ENCODE peak calls at places on chromosomes 2 and 18, in seven cellular contexts. One of them, this sample, is unnamed.
A peak's percentile ranks its signal among the peaks of the same experiment; 100 is the strongest.

GRCh38 chr2:39227628-39228412 is 15.9 kb downstream of the CDKL4 start:
- DNase-seq in foreskin fibroblast: peak; percentile 56
- DNase-seq in nephron progenitor cell: peak; percentile 85
- DNase-seq in stomach: peak; percentile 87
- DNase-seq in lower lobe of right lung: peak; percentile 87
- DNase-seq in cardiac fibroblast: peak; percentile 85
- DNase-seq in AG04449: no peak
- DNase-seq in this sample: peak; percentile 29

GRCh38 chr2:72138011-72138881 is 9.4 kb downstream of the CYP26B1 start:
- DNase-seq in foreskin fibroblast: no peak
- DNase-seq in nephron progenitor cell: no peak
- DNase-seq in stomach: peak; percentile 45
- DNase-seq in lower lobe of right lung: no peak
- DNase-seq in cardiac fibroblast: no peak
- DNase-seq in AG04449: no peak
- DNase-seq in this sample: no peak

GRCh38 chr2:109659356-109660045 is 45.3 kb downstream of the SOWAHC start:
- DNase-seq in foreskin fibroblast: no peak
- DNase-seq in nephron progenitor cell: no peak
- DNase-seq in stomach: no peak
- DNase-seq in lower lobe of right lung: no peak
- DNase-seq in cardiac fibroblast: no peak
- DNase-seq in AG04449: no peak
- DNase-seq in this sample: no peak

GRCh38 chr18:45521151-45521550 is 94.1 kb upstream of the SLC14A2 start:
- DNase-seq in foreskin fibroblast: peak; percentile 45
- DNase-seq in nephron progenitor cell: no peak
- DNase-seq in stomach: no peak
- DNase-seq in lower lobe of right lung: no peak
- DNase-seq in cardiac fibroblast: peak; percentile 77
- DNase-seq in AG04449: peak; percentile 61
- DNase-seq in this sample: no peak

GRCh38 chr2:58140508-58141072 is 94.0 kb downstream of the VRK2 start:
- DNase-seq in foreskin fibroblast: peak; percentile 74
- DNase-seq in nephron progenitor cell: no peak
- DNase-seq in stomach: no peak
- DNase-seq in lower lobe of right lung: no peak
- DNase-seq in cardiac fibroblast: no peak
- DNase-seq in AG04449: peak; percentile 73
- DNase-seq in this sample: peak; percentile 30

GRCh38 chr2:3340144-3340543 is 37.5 kb downstream of the EIPR1 start:
- DNase-seq in foreskin fibroblast: no peak
- DNase-seq in nephron progenitor cell: no peak
- DNase-seq in stomach: no peak
- DNase-seq in lower lobe of right lung: no peak
- DNase-seq in cardiac fibroblast: no peak
- DNase-seq in AG04449: no peak
- DNase-seq in this sample: no peak

GRCh38 chr2:174454566-174454965 is 32.3 kb downstream of the GPR155 start:
- DNase-seq in foreskin fibroblast: no peak
- DNase-seq in nephron progenitor cell: no peak
- DNase-seq in stomach: no peak
- DNase-seq in lower lobe of right lung: no peak
- DNase-seq in cardiac fibroblast: no peak
- DNase-seq in AG04449: no peak
- DNase-seq in this sample: no peak

GRCh38 chr2:37459095-37459981 is 114.9 kb downstream of the QPCT start:
- DNase-seq in foreskin fibroblast: peak; percentile 65
- DNase-seq in nephron progenitor cell: no peak
- DNase-seq in stomach: no peak
- DNase-seq in lower lobe of right lung: no peak
- DNase-seq in cardiac fibroblast: peak; percentile 72
- DNase-seq in AG04449: no peak
- DNase-seq in this sample: no peak

GRCh38 chr2:240401781-240402551 is 33.5 kb upstream of the GPC1 start:
- DNase-seq in foreskin fibroblast: no peak
- DNase-seq in nephron progenitor cell: no peak
- DNase-seq in stomach: peak; percentile 13
- DNase-seq in lower lobe of right lung: no peak
- DNase-seq in cardiac fibroblast: no peak
- DNase-seq in AG04449: no peak
- DNase-seq in this sample: no peak

GRCh38 chr2:226934546-226935243 is 98.8 kb downstream of the RHBDD1 start:
- DNase-seq in foreskin fibroblast: no peak
- DNase-seq in nephron progenitor cell: no peak
- DNase-seq in stomach: no peak
- DNase-seq in lower lobe of right lung: no peak
- DNase-seq in cardiac fibroblast: peak; percentile 31
- DNase-seq in AG04449: no peak
- DNase-seq in this sample: no peak

GRCh38 chr2:228224410-228224809 is 42.9 kb upstream of the SPHKAP start:
- DNase-seq in foreskin fibroblast: peak; percentile 2
- DNase-seq in nephron progenitor cell: no peak
- DNase-seq in stomach: no peak
- DNase-seq in lower lobe of right lung: no peak
- DNase-seq in cardiac fibroblast: no peak
- DNase-seq in AG04449: no peak
- DNase-seq in this sample: no peak

GRCh38 chr2:190627881-190628412 is 20.9 kb upstream of the NAB1 start:
- DNase-seq in foreskin fibroblast: no peak
- DNase-seq in nephron progenitor cell: peak; percentile 28
- DNase-seq in stomach: no peak
- DNase-seq in lower lobe of right lung: no peak
- DNase-seq in cardiac fibroblast: peak; percentile 50
- DNase-seq in AG04449: no peak
- DNase-seq in this sample: no peak

GRCh38 chr2:113282747-113283533 is 4.2 kb upstream of the PAX8 start:
- DNase-seq in foreskin fibroblast: no peak
- DNase-seq in nephron progenitor cell: peak; percentile 25
- DNase-seq in stomach: peak; percentile 80
- DNase-seq in lower lobe of right lung: peak; percentile 82
- DNase-seq in cardiac fibroblast: peak; percentile 36
- DNase-seq in AG04449: no peak
- DNase-seq in this sample: no peak

GRCh38 chr18:49608892-49609291 is 47.0 kb downstream of the LIPG start:
- DNase-seq in foreskin fibroblast: no peak
- DNase-seq in nephron progenitor cell: no peak
- DNase-seq in stomach: no peak
- DNase-seq in lower lobe of right lung: no peak
- DNase-seq in cardiac fibroblast: no peak
- DNase-seq in AG04449: no peak
- DNase-seq in this sample: no peak

GRCh38 chr18:49609416-49610284 is 47.8 kb downstream of the LIPG start:
- DNase-seq in foreskin fibroblast: no peak
- DNase-seq in nephron progenitor cell: no peak
- DNase-seq in stomach: no peak
- DNase-seq in lower lobe of right lung: no peak
- DNase-seq in cardiac fibroblast: no peak
- DNase-seq in AG04449: no peak
- DNase-seq in this sample: no peak

GRCh38 chr18:49611316-49611715 is 49.5 kb downstream of the LIPG start:
- DNase-seq in foreskin fibroblast: no peak
- DNase-seq in nephron progenitor cell: no peak
- DNase-seq in stomach: no peak
- DNase-seq in lower lobe of right lung: no peak
- DNase-seq in cardiac fibroblast: no peak
- DNase-seq in AG04449: no peak
- DNase-seq in this sample: no peak

GRCh38 chr18:49612515-49613033 is 50.7 kb downstream of the LIPG start:
- DNase-seq in foreskin fibroblast: no peak
- DNase-seq in nephron progenitor cell: no peak
- DNase-seq in stomach: no peak
- DNase-seq in lower lobe of right lung: no peak
- DNase-seq in cardiac fibroblast: no peak
- DNase-seq in AG04449: no peak
- DNase-seq in this sample: no peak

DNA sequence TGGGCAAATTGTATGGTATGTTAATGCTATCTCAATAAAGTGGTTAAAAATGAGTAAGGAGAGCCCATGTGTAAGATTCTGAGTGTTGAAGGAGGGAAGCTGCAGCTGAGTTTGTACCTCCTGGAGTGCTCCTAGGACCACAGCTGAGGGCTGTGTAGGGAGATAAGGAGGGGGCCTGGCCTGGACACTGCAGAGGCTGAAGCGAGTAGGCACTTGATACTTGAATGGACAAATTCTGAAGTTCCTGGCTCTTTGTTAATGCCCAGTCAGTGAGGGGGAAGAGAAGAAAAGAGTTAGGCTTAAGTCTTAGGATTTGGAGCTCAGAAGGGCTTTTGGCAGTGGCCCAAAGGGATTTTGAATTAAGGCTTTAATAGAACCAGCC is 46.5 kb downstream of the LIPG start:
- DNase-seq in foreskin fibroblast: no peak
- DNase-seq in nephron progenitor cell: no peak
- DNase-seq in stomach: no peak
- DNase-seq in lower lobe of right lung: no peak
- DNase-seq in cardiac fibroblast: no peak
- DNase-seq in AG04449: no peak
- DNase-seq in this sample: no peak
- TF ChIP-seq CTCF in foreskin fibroblast: no peak
- TF ChIP-seq CTCF in nephron progenitor cell: no peak
- TF ChIP-seq CTCF in stomach: no peak
- TF ChIP-seq CTCF in lower lobe of right lung: no peak
- TF ChIP-seq CTCF in cardiac fibroblast: no peak
- TF ChIP-seq CTCF in AG04449: no peak
- TF ChIP-seq CTCF in this sample: no peak

GRCh38 chr2:86562485-86562890 is 755 bp downstream of the CHMP3 start:
- DNase-seq in foreskin fibroblast: no peak
- DNase-seq in nephron progenitor cell: no peak
- DNase-seq in stomach: no peak
- DNase-seq in lower lobe of right lung: no peak
- DNase-seq in cardiac fibroblast: no peak
- DNase-seq in AG04449: no peak
- DNase-seq in this sample: no peak

GRCh38 chr2:86566828-86567205 is 3.6 kb upstream of the CHMP3 start:
- DNase-seq in foreskin fibroblast: no peak
- DNase-seq in nephron progenitor cell: no peak
- DNase-seq in stomach: no peak
- DNase-seq in lower lobe of right lung: no peak
- DNase-seq in cardiac fibroblast: no peak
- DNase-seq in AG04449: no peak
- DNase-seq in this sample: no peak

GRCh38 chr2:86563650-86564061 is 413 bp upstream of the CHMP3 start:
- DNase-seq in foreskin fibroblast: no peak
- DNase-seq in nephron progenitor cell: no peak
- DNase-seq in stomach: no peak
- DNase-seq in lower lobe of right lung: no peak
- DNase-seq in cardiac fibroblast: no peak
- DNase-seq in AG04449: no peak
- DNase-seq in this sample: no peak

GRCh38 chr2:86566158-86566827 is 3.0 kb upstream of the CHMP3 start:
- DNase-seq in foreskin fibroblast: no peak
- DNase-seq in nephron progenitor cell: no peak
- DNase-seq in stomach: no peak
- DNase-seq in lower lobe of right lung: no peak
- DNase-seq in cardiac fibroblast: no peak
- DNase-seq in AG04449: no peak
- DNase-seq in this sample: no peak

DNA sequence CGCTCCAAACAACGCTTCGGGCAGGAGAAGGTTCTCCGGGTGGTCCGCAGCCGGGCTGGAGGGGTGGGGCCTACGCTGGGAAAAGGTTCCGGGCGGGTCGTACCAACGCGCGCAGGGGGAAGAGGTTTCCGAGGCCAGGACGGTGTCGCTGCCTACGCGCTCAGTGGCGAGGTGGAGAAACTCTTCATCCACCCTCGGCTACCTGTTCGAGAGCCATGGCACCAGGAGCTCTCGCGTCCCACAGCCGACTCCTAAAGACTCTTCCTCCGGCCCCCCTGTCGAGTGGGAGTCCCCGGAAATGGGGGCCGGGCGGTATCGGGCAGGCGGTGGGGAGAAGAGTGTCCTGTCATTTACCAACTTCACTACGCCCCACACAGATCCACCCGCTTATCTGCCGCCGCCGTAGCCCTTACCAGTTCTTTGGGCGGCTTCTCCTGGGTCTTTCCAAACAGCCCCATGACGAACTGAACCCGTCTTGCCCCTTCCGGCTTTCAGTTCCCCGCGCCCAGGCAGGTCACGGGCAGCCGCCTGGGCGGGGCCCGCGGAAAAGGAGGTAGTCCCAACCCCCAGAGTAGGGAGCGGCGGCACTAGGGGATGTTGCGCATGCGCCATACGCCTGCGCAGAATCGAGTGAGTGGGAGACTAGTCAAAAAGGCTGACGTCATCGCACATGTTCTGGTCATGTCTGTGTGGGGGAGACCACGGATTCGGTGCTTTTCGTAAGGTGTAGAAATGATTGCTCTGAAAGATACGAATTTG is at the start of gene CHMP3:
- DNase-seq in foreskin fibroblast: peak; percentile 96
- DNase-seq in nephron progenitor cell: peak; percentile 92
- DNase-seq in stomach: peak; percentile 97
- DNase-seq in lower lobe of right lung: peak; percentile 97
- DNase-seq in cardiac fibroblast: peak; percentile 98
- DNase-seq in AG04449: peak; percentile 71
- DNase-seq in this sample: peak; percentile 93
- TF ChIP-seq CTCF in foreskin fibroblast: no peak
- TF ChIP-seq CTCF in nephron progenitor cell: no peak
- TF ChIP-seq CTCF in stomach: no peak
- TF ChIP-seq CTCF in lower lobe of right lung: no peak
- TF ChIP-seq CTCF in cardiac fibroblast: no peak
- TF ChIP-seq CTCF in AG04449: no peak
- TF ChIP-seq CTCF in this sample: no peak

GRCh38 chr2:202491514-202491913 is 115.4 kb downstream of the BMPR2 start:
- DNase-seq in foreskin fibroblast: no peak
- DNase-seq in nephron progenitor cell: no peak
- DNase-seq in stomach: no peak
- DNase-seq in lower lobe of right lung: no peak
- DNase-seq in cardiac fibroblast: no peak
- DNase-seq in AG04449: no peak
- DNase-seq in this sample: no peak
- TF ChIP-seq CTCF in foreskin fibroblast: no peak
- TF ChIP-seq CTCF in nephron progenitor cell: no peak
- TF ChIP-seq CTCF in stomach: no peak
- TF ChIP-seq CTCF in lower lobe of right lung: no peak
- TF ChIP-seq CTCF in cardiac fibroblast: no peak
- TF ChIP-seq CTCF in AG04449: no peak
- TF ChIP-seq CTCF in this sample: no peak

GRCh38 chr2:42809131-42809875 is 16.9 kb upstream of the HAAO start:
- DNase-seq in foreskin fibroblast: no peak
- DNase-seq in nephron progenitor cell: no peak
- DNase-seq in stomach: no peak
- DNase-seq in lower lobe of right lung: no peak
- DNase-seq in cardiac fibroblast: no peak
- DNase-seq in AG04449: no peak
- DNase-seq in this sample: no peak

GRCh38 chr2:42808301-42808700 is 15.9 kb upstream of the HAAO start:
- DNase-seq in foreskin fibroblast: no peak
- DNase-seq in nephron progenitor cell: no peak
- DNase-seq in stomach: no peak
- DNase-seq in lower lobe of right lung: no peak
- DNase-seq in cardiac fibroblast: no peak
- DNase-seq in AG04449: no peak
- DNase-seq in this sample: no peak

GRCh38 chr2:42810971-42811865 is 18.8 kb upstream of the HAAO start:
- DNase-seq in foreskin fibroblast: peak; percentile 45
- DNase-seq in nephron progenitor cell: peak; percentile 50
- DNase-seq in stomach: no peak
- DNase-seq in lower lobe of right lung: peak; percentile 61
- DNase-seq in cardiac fibroblast: peak; percentile 75
- DNase-seq in AG04449: no peak
- DNase-seq in this sample: peak; percentile 18

GRCh38 chr2:42810126-42810970 is 18.0 kb upstream of the HAAO start:
- DNase-seq in foreskin fibroblast: peak; percentile 94
- DNase-seq in nephron progenitor cell: peak; percentile 94
- DNase-seq in stomach: peak; percentile 96
- DNase-seq in lower lobe of right lung: peak; percentile 97
- DNase-seq in cardiac fibroblast: peak; percentile 98
- DNase-seq in AG04449: peak; percentile 91
- DNase-seq in this sample: peak; percentile 92

GRCh38 chr2:42809876-42810125 is 17.4 kb upstream of the HAAO start:
- DNase-seq in foreskin fibroblast: peak; percentile 79
- DNase-seq in nephron progenitor cell: peak; percentile 78
- DNase-seq in stomach: peak; percentile 84
- DNase-seq in lower lobe of right lung: peak; percentile 92
- DNase-seq in cardiac fibroblast: peak; percentile 89
- DNase-seq in AG04449: no peak
- DNase-seq in this sample: peak; percentile 57
- TF ChIP-seq CTCF in foreskin fibroblast: no peak
- TF ChIP-seq CTCF in nephron progenitor cell: no peak
- TF ChIP-seq CTCF in stomach: no peak
- TF ChIP-seq CTCF in lower lobe of right lung: peak; percentile 48
- TF ChIP-seq CTCF in cardiac fibroblast: no peak
- TF ChIP-seq CTCF in AG04449: no peak
- TF ChIP-seq CTCF in this sample: no peak

This sample was measured in AG09319.